ENCODE peak calls at places on chromosomes 2 and 18, in six cellular contexts. L is astrocyte of the cerebellum, M is psoas muscle, G is AG09319, U is GM12865, N is epithelial cell of esophagus. W is an unnamed sample.

GRCh38 chr2:191043438-191043837 is 29.5 kb upstream of the STAT1 start:
- DNase-seq in L (no peak), M (no peak), G (no peak), U (no peak), N (peak; percentile 62), W (no peak)

GRCh38 chr2:236049981-236050380 is 118.2 kb downstream of the GBX2 start:
- DNase-seq in L (no peak), M (no peak), G (no peak), U (peak; percentile 32), N (no peak), W (no peak)

GRCh38 chr2:180931841-180932240 is 48.6 kb upstream of the UBE2E3 start:
- DNase-seq in L (no peak), M (no peak), G (no peak), U (no peak), N (no peak), W (no peak)

GRCh38 chr2:69184224-69184623 is 171.2 kb downstream of the ANTXR1 start:
- DNase-seq in L (no peak), M (no peak), G (peak; percentile 59), U (peak; percentile 15), N (peak; percentile 92), W (no peak)

GRCh38 chr2:165793779-165794519 is at the start of gene GALNT3:
- DNase-seq in L (no peak), M (peak; percentile 53), G (no peak), U (peak; percentile 19), N (peak; percentile 97), W (peak; percentile 20)

GRCh38 chr2:52396836-52397235 is 1364.9 kb upstream of the NRXN1 start:
- DNase-seq in L (no peak), M (no peak), G (no peak), U (no peak), N (no peak), W (no peak)

GRCh38 chr2:112683550-112684414 is 37.0 kb upstream of the NT5DC4 start:
- DNase-seq in L (no peak), M (no peak), G (no peak), U (no peak), N (no peak), W (no peak)

GRCh38 chr2:185404578-185404977 is 334.0 kb upstream of the FSIP2 start:
- DNase-seq in L (no peak), M (no peak), G (no peak), U (no peak), N (no peak), W (no peak)

GRCh38 chr2:69559696-69560482 is 83.7 kb downstream of the AAK1 start:
- DNase-seq in L (no peak), M (no peak), G (no peak), U (peak; percentile 80), N (peak; percentile 71), W (no peak)

GRCh38 chr2:235034270-235035135 is 82.7 kb downstream of the SH3BP4 start:
- DNase-seq in L (no peak), M (no peak), G (no peak), U (no peak), N (no peak), W (no peak)

GRCh38 chr2:131027566-131028528 is 65.4 kb downstream of the FAM168B start:
- DNase-seq in L (no peak), M (no peak), G (no peak), U (no peak), N (peak; percentile 36), W (no peak)

GRCh38 chr2:23828986-23829385 is 97.9 kb downstream of the ATAD2B start:
- DNase-seq in L (no peak), M (no peak), G (no peak), U (no peak), N (peak; percentile 29), W (no peak)

GRCh38 chr2:39432701-39433100 is 4.4 kb downstream of the MAP4K3 start:
- DNase-seq in L (no peak), M (no peak), G (no peak), U (no peak), N (no peak), W (no peak)

GRCh38 chr2:239354791-239355136 is 46.1 kb downstream of the HDAC4 start:
- DNase-seq in L (no peak), M (no peak), G (no peak), U (no peak), N (no peak), W (no peak)

GRCh38 chr2:33214436-33214835 is 262.0 kb upstream of the RASGRP3 start:
- DNase-seq in L (no peak), M (no peak), G (no peak), U (peak; percentile 3), N (peak; percentile 56), W (no peak)

GRCh38 chr2:135052997-135053474 is 944 bp downstream of the RAB3GAP1 start:
- DNase-seq in L (no peak), M (no peak), G (no peak), U (peak; percentile 65), N (peak; percentile 9), W (no peak)

DNA sequence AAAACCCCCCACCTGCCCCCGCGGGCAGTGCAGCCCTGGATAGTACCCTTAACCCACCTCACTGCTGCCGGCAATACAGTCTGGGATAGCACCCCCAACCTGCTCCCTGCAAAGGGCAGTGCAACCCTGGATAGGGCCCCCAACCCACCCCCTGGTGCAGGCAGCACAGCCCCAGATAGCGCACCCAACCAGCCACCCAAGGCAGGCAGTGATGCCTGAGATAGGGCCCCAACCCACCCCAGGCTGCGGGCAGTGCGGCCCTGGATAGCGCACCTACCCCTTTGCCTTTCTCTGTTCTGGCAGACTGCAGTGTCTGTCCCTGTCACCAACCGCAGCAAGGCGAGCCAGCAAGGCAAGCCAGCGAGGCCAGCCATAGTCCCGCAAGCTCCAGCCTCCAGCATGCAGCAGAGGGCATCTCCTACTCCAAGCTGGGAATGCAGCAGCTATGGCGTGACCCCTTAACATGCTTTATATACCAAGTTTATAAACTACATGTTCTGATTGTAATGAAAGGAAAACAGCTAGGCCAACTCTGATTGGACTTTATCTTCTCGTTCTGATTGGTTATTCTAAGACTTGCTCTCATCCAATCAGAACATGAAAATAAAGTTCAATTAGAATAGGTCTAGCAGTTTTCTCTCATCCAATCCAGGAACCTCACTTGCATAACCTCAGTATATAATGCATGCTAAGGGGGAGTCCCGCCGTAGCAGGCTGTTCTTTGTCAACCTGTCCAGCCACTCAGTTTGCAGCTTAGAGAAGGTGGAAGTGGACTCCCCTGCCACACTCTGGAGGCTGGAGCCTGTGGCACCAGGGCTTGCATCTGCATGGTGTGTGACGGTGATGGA is 34.1 kb upstream of the ANKRD62 start:
- DNase-seq in L (no peak), M (no peak), G (no peak), U (no peak), N (no peak), W (no peak)
- TF ChIP-seq CTCF in L (no peak), M (no peak), G (no peak), U (no peak), N (no peak), W (no peak)

GRCh38 chr2:96867756-96868554 is 1.9 kb downstream of the SEMA4C start:
- DNase-seq in L (no peak), M (no peak), G (no peak), U (no peak), N (no peak), W (no peak)

GRCh38 chr2:96870631-96871255 is 863 bp upstream of the SEMA4C start:
- DNase-seq in L (no peak), M (no peak), G (no peak), U (peak; percentile 48), N (peak; percentile 47), W (no peak)

GRCh38 chr2:96869824-96870630 is at the start of gene SEMA4C:
- DNase-seq in L (no peak), M (peak; percentile 76), G (no peak), U (no peak), N (peak; percentile 51), W (peak; percentile 45)

GRCh38 chr2:96868555-96869280 is 1.2 kb downstream of the SEMA4C start:
- DNase-seq in L (peak; percentile 67), M (peak; percentile 94), G (peak; percentile 81), U (peak; percentile 90), N (peak; percentile 70), W (peak; percentile 82)

DNA sequence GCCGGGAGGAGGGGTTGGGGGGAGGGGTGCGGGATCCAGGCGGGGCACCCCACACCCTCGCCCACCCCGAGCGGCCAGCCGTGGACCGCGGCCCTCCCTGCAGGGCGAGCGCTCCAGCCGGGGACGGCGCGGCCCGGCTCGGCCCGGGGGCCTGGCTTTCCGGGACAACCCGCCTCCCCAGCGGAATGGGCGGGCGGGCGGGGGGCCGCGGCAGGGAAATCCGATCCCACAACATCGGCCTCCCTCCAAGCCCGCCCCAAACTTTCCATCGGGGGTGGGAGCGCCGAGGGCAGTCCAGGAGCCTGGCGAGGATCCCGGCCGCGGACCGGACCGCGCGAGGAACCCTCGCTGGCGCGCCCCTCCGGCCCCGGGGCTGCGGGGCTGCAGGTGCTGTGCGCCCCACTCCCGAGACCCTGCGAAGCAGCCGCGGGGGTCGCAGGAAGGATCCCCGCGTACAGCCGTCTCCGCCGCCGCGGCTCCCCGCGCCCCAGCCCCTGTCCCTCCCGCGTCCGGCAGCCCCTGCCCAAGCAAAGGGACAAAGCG is 528 bp downstream of the SEMA4C start:
- DNase-seq in L (peak; percentile 38), M (peak; percentile 87), G (peak; percentile 59), U (no peak), N (peak; percentile 54), W (no peak)
- TF ChIP-seq CTCF in L (no peak), M (peak; percentile 5), G (no peak), U (no peak), N (no peak), W (peak; percentile 33)

GRCh38 chr2:175535631-175536030 is 354.1 kb upstream of the ATP5MC3 start:
- DNase-seq in L (no peak), M (no peak), G (no peak), U (no peak), N (no peak), W (no peak)

GRCh38 chr2:175536059-175536458 is 354.5 kb upstream of the ATP5MC3 start:
- DNase-seq in L (no peak), M (no peak), G (no peak), U (no peak), N (no peak), W (no peak)

GRCh38 chr2:175539122-175539521 is 357.6 kb upstream of the ATP5MC3 start:
- DNase-seq in L (no peak), M (no peak), G (no peak), U (no peak), N (no peak), W (no peak)

GRCh38 chr2:175540421-175540820 is 358.9 kb upstream of the ATP5MC3 start:
- DNase-seq in L (no peak), M (no peak), G (no peak), U (no peak), N (no peak), W (no peak)
- TF ChIP-seq CTCF in L (no peak), M (no peak), G (no peak), U (no peak), N (no peak), W (no peak)

DNA sequence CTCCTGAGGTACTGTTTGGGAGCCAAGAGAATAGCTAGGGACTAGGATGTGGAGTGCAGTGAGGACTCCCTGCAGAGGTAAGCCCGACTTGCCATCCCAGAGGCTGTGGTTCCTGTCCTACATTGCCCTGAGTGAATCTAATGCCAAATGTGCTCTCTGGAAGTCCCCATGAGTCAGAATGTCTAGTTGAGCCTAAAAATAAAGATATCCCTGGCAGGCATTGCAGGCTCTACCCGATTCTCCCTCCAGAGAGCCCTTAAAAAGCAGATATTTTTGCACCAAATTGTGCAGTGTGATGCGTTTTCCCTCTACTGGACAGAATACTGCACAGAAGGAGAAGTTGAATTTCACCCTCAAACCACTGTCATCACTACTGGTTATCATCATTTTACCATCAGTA is 98.1 kb downstream of the MARCHF4 start:
- DNase-seq in L (no peak), M (no peak), G (no peak), U (no peak), N (peak; percentile 32), W (no peak)
- TF ChIP-seq CTCF in L (no peak), M (no peak), G (peak; percentile 13), U (no peak), N (no peak), W (no peak)

W was measured in neural crest cell.